ENCODE peak calls at places on chromosomes 1 and 21, in four cellular contexts. Q is neuronal stem cell, X is H1, E is mesenchymal stem cell. I is an unnamed sample.

GRCh38 chr1:92749024-92749634 is 35.8 kb downstream of the EVI5 start:
- DNase-seq in Q (peak), E (peak), X (no peak), I (no peak)

GRCh38 chr1:17966341-17966740 is 141.3 kb upstream of the IGSF21 start:
- DNase-seq in X (no peak), Q (no peak), E (no peak), I (no peak)

GRCh38 chr1:232335261-232335660 is 294.7 kb downstream of the SIPA1L2 start:
- DNase-seq in E (no peak), Q (no peak), X (no peak), I (no peak)

GRCh38 chr1:160768295-160768657 is 27.7 kb upstream of the LY9 start:
- DNase-seq in X (no peak), E (peak), Q (no peak), I (peak)

GRCh38 chr1:111476761-111477309 is 3.1 kb downstream of the C1orf162 start:
- DNase-seq in E (no peak), X (no peak), Q (no peak), I (no peak)

GRCh38 chr1:25989440-25989839 is 8.4 kb downstream of the PAFAH2 start:
- DNase-seq in E (no peak), Q (no peak), X (no peak), I (no peak)

GRCh38 chr1:205630241-205630640 is 1.6 kb downstream of the ELK4 start:
- DNase-seq in E (peak), Q (no peak), X (no peak), I (peak)

GRCh38 chr1:5502310-5503194 is 489.7 kb downstream of the NPHP4 start:
- DNase-seq in E (no peak), X (no peak), Q (no peak), I (no peak)

GRCh38 chr1:211548321-211549091 is 30.5 kb downstream of the SLC30A1 start:
- DNase-seq in E (no peak), Q (no peak), X (no peak), I (peak)

GRCh38 chr1:53346814-53347176 is 18.9 kb upstream of the LRP8 start:
- DNase-seq in E (no peak), X (no peak), Q (no peak), I (no peak)

GRCh38 chr1:35426097-35426586 is 131.1 kb downstream of the KIAA0319L start:
- DNase-seq in Q (no peak), X (no peak), E (no peak), I (no peak)

GRCh38 chr1:33375316-33375715 is 54.4 kb upstream of the A3GALT2 start:
- DNase-seq in E (no peak), Q (no peak), X (no peak), I (no peak)

GRCh38 chr21:45836268-45836655 is 145.3 kb upstream of the COL6A1 start:
- DNase-seq in Q (no peak), X (no peak), E (peak), I (no peak)

GRCh38 chr1:43373034-43373940 is 5.5 kb upstream of the ELOVL1 start:
- DNase-seq in E (peak), Q (no peak), X (no peak), I (peak)

GRCh38 chr1:30990594-30990993 is 74.9 kb downstream of the PUM1 start:
- DNase-seq in X (no peak), Q (no peak), E (peak), I (no peak)

GRCh38 chr1:173520799-173521198 is 43.7 kb downstream of the PRDX6 start:
- DNase-seq in E (no peak), X (no peak), Q (no peak), I (no peak)

GRCh38 chr1:230570724-230571390 is 71.4 kb upstream of the COG2 start:
- DNase-seq in X (no peak), E (peak), Q (no peak), I (peak)

GRCh38 chr1:118989006-118989736 is 1.0 kb upstream of the TBX15 start:
- DNase-seq in X (no peak), E (peak), Q (no peak), I (no peak)

GRCh38 chr1:205317311-205317917 is 4.1 kb downstream of the NUAK2 start:
- DNase-seq in E (no peak), Q (no peak), X (no peak), I (no peak)

GRCh38 chr1:27544818-27545612 is 55.0 kb upstream of the WASF2 start:
- DNase-seq in Q (no peak), X (no peak), E (peak), I (no peak)

GRCh38 chr1:229058111-229058551 is 212.8 kb upstream of the RAB4A start:
- DNase-seq in Q (no peak), E (no peak), X (no peak), I (no peak)

GRCh38 chr21:33266050-33266783 is at the start of gene IL10RB:
- DNase-seq in X (peak), Q (peak), E (peak), I (peak)

GRCh38 chr1:38127432-38127831 is 80.8 kb upstream of the POU3F1 start:
- DNase-seq in Q (no peak), E (no peak), X (no peak), I (no peak)

GRCh38 chr1:53562983-53563379 is 103.8 kb downstream of the DMRTB1 start:
- DNase-seq in X (no peak), E (no peak), Q (no peak), I (no peak)

GRCh38 chr21:17746920-17747319 is 72.2 kb downstream of the C21orf91 start:
- DNase-seq in X (no peak), E (no peak), Q (no peak), I (no peak)

GRCh38 chr1:90579212-90579802 is 137.8 kb downstream of the BARHL2 start:
- DNase-seq in Q (peak), E (peak), X (no peak), I (peak)

GRCh38 chr1:1116701-1117468 is 996 bp upstream of the C1orf159 start:
- DNase-seq in E (peak), Q (peak), X (no peak), I (peak)

GRCh38 chr21:17438642-17439041 is 74.2 kb upstream of the CXADR start:
- DNase-seq in X (peak), E (no peak), Q (peak), I (no peak)

GRCh38 chr1:85579619-85580018 is 942 bp upstream of the CCN1 start:
- DNase-seq in Q (peak), X (no peak), E (peak), I (no peak)

GRCh38 chr1:29346573-29346972 is 110.3 kb downstream of the PTPRU start:
- DNase-seq in Q (no peak), E (no peak), X (no peak), I (no peak)

DNA sequence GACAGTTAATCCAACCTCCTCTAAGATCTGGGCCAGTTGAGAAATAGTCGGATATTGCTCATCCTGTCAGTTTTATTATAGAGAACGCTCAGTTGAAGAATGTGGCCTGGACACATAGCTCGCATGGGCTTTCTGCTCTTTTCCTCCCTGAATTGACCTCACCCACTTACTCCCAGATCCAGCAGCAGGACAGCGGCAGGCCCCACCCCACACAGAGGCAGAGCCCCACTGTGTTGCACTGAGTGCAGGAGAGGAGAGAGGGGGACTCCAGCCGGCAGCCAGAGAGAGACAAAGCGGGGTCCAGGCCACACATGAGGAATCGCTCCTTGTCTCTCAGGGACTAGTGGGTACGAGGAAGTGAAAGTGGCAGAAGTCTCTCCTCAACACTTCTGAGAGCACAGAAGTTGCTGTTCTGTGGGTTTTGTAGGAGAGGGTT is 78.6 kb downstream of the LAMC1 start:
- DNase-seq in Q (no peak), E (peak), X (no peak), I (peak)
- H3K23ac ChIP-seq in Q (no peak), E (no peak), X (no peak), I (no peak)

DNA sequence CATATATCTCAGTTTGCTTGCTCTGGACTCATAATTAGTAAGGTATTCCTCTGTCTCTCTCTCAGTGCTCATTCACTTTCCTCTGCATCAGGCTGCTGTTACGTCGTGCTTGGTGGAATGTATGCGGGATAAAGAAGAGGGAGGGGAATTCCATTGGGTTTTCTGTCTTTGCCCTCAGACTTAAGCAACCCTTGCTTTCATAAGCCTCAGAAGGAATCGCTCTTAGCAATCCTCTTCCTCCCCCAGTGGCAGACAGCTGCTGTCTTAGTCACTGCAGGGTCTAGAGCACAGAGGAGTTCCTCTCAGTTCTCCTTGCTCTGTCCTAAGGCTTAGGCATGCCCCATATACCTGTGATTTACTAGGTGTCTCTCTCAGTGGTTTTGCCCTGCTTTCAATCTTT is 19.1 kb upstream of the NTMT2 start:
- DNase-seq in E (peak), X (peak), Q (peak), I (peak)
- H3K23ac ChIP-seq in E (no peak), X (no peak), Q (no peak), I (no peak)

GRCh38 chr1:181119076-181119989 is 30.8 kb downstream of the IER5 start:
- DNase-seq in Q (no peak), X (no peak), E (no peak), I (peak)
- H3K23ac ChIP-seq in Q (no peak), X (no peak), E (no peak), I (no peak)

GRCh38 chr1:62953643-62954042 is 169.7 kb downstream of the ATG4C start:
- DNase-seq in E (no peak), Q (no peak), X (no peak), I (no peak)
- H3K23ac ChIP-seq in E (no peak), Q (no peak), X (no peak), I (no peak)

GRCh38 chr1:41516168-41516961 is 31.9 kb upstream of the EDN2 start:
- DNase-seq in Q (peak), E (peak), X (peak), I (peak)
- H3K23ac ChIP-seq in Q (no peak), E (no peak), X (no peak), I (no peak)

GRCh38 chr1:168135116-168135981 is 1.4 kb downstream of the GPR161 start:
- DNase-seq in X (no peak), E (peak), Q (no peak), I (peak)
- H3K23ac ChIP-seq in X (no peak), E (no peak), Q (no peak), I (no peak)

GRCh38 chr1:234987415-234988159 is 141.1 kb downstream of the TOMM20 start:
- DNase-seq in Q (peak), E (peak), X (no peak), I (peak)
- H3K23ac ChIP-seq in Q (no peak), E (no peak), X (no peak), I (no peak)

GRCh38 chr1:16927711-16928485 is 6.2 kb downstream of the CROCC start:
- DNase-seq in Q (no peak), X (no peak), E (no peak), I (no peak)
- H3K23ac ChIP-seq in Q (peak), X (no peak), E (no peak), I (no peak)

DNA sequence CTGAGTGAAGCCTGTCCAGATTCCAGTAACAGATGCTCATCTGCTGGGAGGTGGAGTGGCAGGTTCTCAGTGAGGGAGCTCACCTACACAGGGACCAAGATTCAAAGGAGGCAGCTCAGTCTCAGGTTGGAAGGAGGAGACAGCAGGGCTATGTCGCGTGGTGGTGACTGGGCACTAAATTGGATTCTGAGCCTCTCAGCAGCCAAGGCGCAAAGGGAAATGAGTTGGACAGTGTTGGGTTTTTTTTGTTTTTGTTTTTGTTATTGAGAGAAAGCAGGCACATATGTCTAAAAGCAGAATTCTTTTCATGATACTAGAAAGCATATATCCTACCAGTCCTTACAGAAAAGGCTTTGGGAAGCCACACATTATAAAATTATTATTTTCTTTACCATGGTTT is 26.2 kb downstream of the UMODL1 start:
- DNase-seq in X (no peak), E (peak), Q (no peak), I (no peak)
- H3K23ac ChIP-seq in X (no peak), E (no peak), Q (no peak), I (no peak)

GRCh38 chr1:68313736-68314594 is 81.6 kb upstream of the WLS start:
- DNase-seq in X (no peak), E (no peak), Q (no peak), I (no peak)
- H3K23ac ChIP-seq in X (no peak), E (no peak), Q (no peak), I (no peak)

I was measured in trophoblast cell.